ENCODE peak calls at places on chromosome 20, in ten cellular contexts. Q is ovary; M is IMR-90; B is mesendoderm; V is effector memory CD4-positive, alpha-beta T cell; Y is left lung; N is right cardiac atrium; S is CD8-positive, alpha-beta T cell; L is fibroblast of lung; K is brain microvascular endothelial cell. G is an unnamed sample. For H3K27me3, the result is how much of the 10 kb centered on the place peaks cover.

GRCh38 chr20:18428490-18429173 is 38.2 kb downstream of the DZANK1 start:
- DNase-seq in S (no peak), Q (peak), B (no peak), N (peak), Y (no peak), L (no peak), K (peak), V (no peak), M (peak), G (no peak)

GRCh38 chr20:38836991-38837390 is 31.5 kb downstream of the PPP1R16B start:
- DNase-seq in N (no peak), Y (no peak), V (no peak), K (no peak), B (no peak), S (no peak), M (no peak), L (no peak), Q (no peak), G (no peak)

GRCh38 chr20:36101201-36101600 is 53.3 kb upstream of the EPB41L1 start:
- DNase-seq in Q (no peak), S (no peak), K (no peak), V (no peak), L (no peak), M (no peak), Y (peak), N (no peak), B (no peak), G (no peak)

GRCh38 chr20:45047581-45048119 is 53.3 kb downstream of the KCNS1 start:
- DNase-seq in M (no peak), N (no peak), K (no peak), B (no peak), Q (no peak), V (no peak), Y (no peak), L (no peak), S (no peak), G (no peak)

GRCh38 chr20:33653218-33653899 is 8.8 kb upstream of the C20orf144 start:
- DNase-seq in L (peak), V (no peak), Y (no peak), N (no peak), K (no peak), M (peak), Q (peak), B (peak), S (peak), G (peak)

GRCh38 chr20:50743087-50743486 is 11.7 kb downstream of the PARD6B start:
- DNase-seq in V (no peak), N (no peak), K (no peak), Q (no peak), S (no peak), B (no peak), M (no peak), L (no peak), Y (no peak), G (no peak)

GRCh38 chr20:10924628-10925266 is 250.9 kb upstream of the JAG1 start:
- DNase-seq in B (no peak), V (no peak), L (peak), M (peak), Y (no peak), N (no peak), S (no peak), Q (no peak), K (peak), G (no peak)

GRCh38 chr20:14861028-14861699 is 523.8 kb upstream of the FLRT3 start:
- DNase-seq in S (no peak), B (peak), Q (no peak), K (no peak), M (no peak), Y (no peak), V (no peak), N (no peak), L (no peak), G (no peak)

GRCh38 chr20:50678213-50678898 is 13.0 kb downstream of the RIPOR3 start:
- DNase-seq in K (no peak), M (no peak), S (no peak), V (no peak), L (peak), Y (no peak), B (no peak), N (no peak), Q (no peak), G (no peak)

GRCh38 chr20:20627471-20627870 is 85.0 kb downstream of the RALGAPA2 start:
- DNase-seq in Q (no peak), K (no peak), V (no peak), M (no peak), B (no peak), S (no peak), Y (no peak), N (no peak), L (no peak), G (no peak)

GRCh38 chr20:14189794-14190402 is 147.5 kb downstream of the FLRT3 start:
- DNase-seq in B (peak), M (peak), V (no peak), L (peak), N (no peak), Q (no peak), S (no peak), K (peak), Y (no peak), G (no peak)

GRCh38 chr20:10647471-10647870 is 26.3 kb downstream of the JAG1 start:
- DNase-seq in S (no peak), V (no peak), L (no peak), B (peak), Y (no peak), N (no peak), Q (no peak), M (no peak), K (no peak), G (no peak)

GRCh38 chr20:63947638-63948456 is 8.4 kb downstream of the UCKL1 start:
- DNase-seq in M (no peak), S (peak), N (peak), Q (no peak), V (no peak), L (no peak), K (no peak), B (no peak), Y (no peak), G (peak)

GRCh38 chr20:17498181-17498580 is 33.0 kb downstream of the BFSP1 start:
- DNase-seq in S (no peak), K (no peak), M (peak), Q (no peak), B (no peak), N (no peak), L (no peak), Y (no peak), V (no peak), G (no peak)

GRCh38 chr20:35698298-35699126 is 640 bp downstream of the NFS1 start:
- DNase-seq in S (no peak), V (no peak), N (no peak), Y (peak), M (no peak), Q (no peak), K (no peak), B (peak), L (peak), G (peak)

GRCh38 chr20:62711703-62712101 is 3.1 kb downstream of the NTSR1 start:
- DNase-seq in B (no peak), N (no peak), Y (no peak), K (no peak), M (no peak), L (no peak), Q (no peak), V (no peak), S (no peak), G (no peak)

GRCh38 chr20:63697868-63698545 is 1.6 kb downstream of the TNFRSF6B start:
- DNase-seq in K (no peak), Y (no peak), M (no peak), L (no peak), V (no peak), S (no peak), Q (peak), N (no peak), B (no peak), G (no peak)

GRCh38 chr20:1353956-1354355 is 25.0 kb upstream of the SDCBP2 start:
- DNase-seq in N (no peak), Q (no peak), M (no peak), S (no peak), B (no peak), V (no peak), L (no peak), K (no peak), Y (no peak), G (no peak)

GRCh38 chr20:44074252-44075151 is 112.5 kb downstream of the JPH2 start:
- DNase-seq in N (peak), V (no peak), M (peak), S (no peak), Q (no peak), K (peak), Y (no peak), L (peak), B (no peak), G (no peak)

GRCh38 chr20:20740595-20740994 is 28.2 kb upstream of the RALGAPA2 start:
- DNase-seq in N (no peak), Y (no peak), K (no peak), S (no peak), M (no peak), V (no peak), B (no peak), L (no peak), Q (no peak), G (no peak)

GRCh38 chr20:57502331-57502700 is 22.6 kb downstream of the CTCFL start:
- DNase-seq in S (no peak), B (no peak), K (no peak), Y (no peak), V (no peak), L (no peak), Q (no peak), M (no peak), N (no peak), G (no peak)

GRCh38 chr20:46083101-46083500 is 6.7 kb downstream of the NCOA5 start:
- DNase-seq in B (no peak), S (no peak), N (no peak), M (no peak), Q (no peak), Y (no peak), L (peak), K (no peak), V (no peak), G (no peak)

GRCh38 chr20:6489361-6490154 is 277.9 kb upstream of the BMP2 start:
- DNase-seq in M (no peak), K (no peak), S (no peak), L (peak), Q (no peak), V (no peak), N (no peak), B (no peak), Y (no peak), G (no peak)

GRCh38 chr20:63029358-63030121 is 22.8 kb upstream of the BHLHE23 start:
- DNase-seq in L (no peak), S (no peak), M (no peak), B (peak), K (no peak), Q (no peak), N (no peak), V (no peak), Y (no peak), G (no peak)

GRCh38 chr20:1440024-1440423 is 26.6 kb downstream of the NSFL1C start:
- DNase-seq in K (no peak), B (peak), V (no peak), M (peak), L (no peak), Q (no peak), S (no peak), N (no peak), Y (no peak), G (no peak)

GRCh38 chr20:2799271-2799670 is 1.2 kb downstream of the CPXM1 start:
- DNase-seq in V (no peak), S (no peak), Y (no peak), B (no peak), N (no peak), L (no peak), K (no peak), M (no peak), Q (no peak), G (no peak)

GRCh38 chr20:57638173-57638894 is 18.1 kb upstream of the ZBP1 start:
- DNase-seq in Y (peak), N (no peak), B (no peak), L (peak), M (no peak), Q (no peak), V (no peak), K (peak), S (no peak), G (no peak)

GRCh38 chr20:13883425-13883824 is 98.6 kb downstream of the NDUFAF5 start:
- DNase-seq in K (no peak), Y (no peak), S (no peak), M (no peak), L (no peak), Q (no peak), V (no peak), B (no peak), N (no peak), G (no peak)

GRCh38 chr20:21665687-21666446 is 39.6 kb upstream of the PAX1 start:
- DNase-seq in S (no peak), K (no peak), L (no peak), Y (no peak), B (peak), M (no peak), V (no peak), Q (no peak), N (no peak), G (no peak)

GRCh38 chr20:51512645-51513044 is 29.9 kb downstream of the NFATC2 start:
- DNase-seq in M (no peak), Y (no peak), Q (no peak), K (no peak), L (no peak), N (no peak), B (no peak), S (no peak), V (no peak), G (peak)

GRCh38 chr20:41717464-41717863 is 99.3 kb upstream of the CHD6 start:
- DNase-seq in N (no peak), Q (no peak), V (no peak), B (no peak), K (peak), M (no peak), Y (no peak), S (no peak), L (no peak), G (no peak)

GRCh38 chr20:45339084-45339483 is 9.1 kb downstream of the SDC4 start:
- DNase-seq in S (no peak), Q (no peak), N (no peak), K (no peak), B (no peak), V (no peak), M (no peak), L (no peak), Y (no peak), G (no peak)

GRCh38 chr20:17808782-17809181 is 109.0 kb downstream of the BANF2 start:
- DNase-seq in K (no peak), B (no peak), N (no peak), S (no peak), Q (peak), V (no peak), Y (no peak), M (no peak), L (no peak), G (no peak)

GRCh38 chr20:48115511-48115910 is 330.2 kb upstream of the SULF2 start:
- DNase-seq in B (no peak), Q (no peak), V (no peak), M (no peak), L (peak), N (no peak), S (no peak), K (no peak), Y (no peak), G (no peak)

GRCh38 chr20:62168061-62168460 is 14.8 kb upstream of the MTG2 start:
- DNase-seq in N (no peak), B (no peak), S (no peak), L (no peak), K (no peak), Q (no peak), M (no peak), Y (no peak), V (no peak), G (no peak)

GRCh38 chr20:3812259-3812681 is 8.1 kb upstream of the AP5S1 start:
- DNase-seq in L (no peak), B (no peak), N (no peak), V (no peak), Q (no peak), M (no peak), Y (no peak), K (no peak), S (no peak), G (no peak)
- H3K27ac ChIP-seq in L (peak), B (no peak), N (peak), V (peak), Q (peak), M (peak), Y (peak), K (peak), S (peak), G (peak)

GRCh38 chr20:53654932-53655674 is 61.5 kb upstream of the ZNF217 start:
- DNase-seq in L (no peak), S (no peak), Y (no peak), V (no peak), B (no peak), N (no peak), K (no peak), M (no peak), Q (no peak), G (no peak)

GRCh38 chr20:53656653-53657288 is 63.1 kb upstream of the ZNF217 start:
- DNase-seq in V (no peak), Y (no peak), B (no peak), N (no peak), K (no peak), L (peak), M (peak), S (no peak), Q (no peak), G (no peak)

GRCh38 chr20:53655909-53656652 is 62.4 kb upstream of the ZNF217 start:
- DNase-seq in V (no peak), Q (no peak), S (no peak), K (no peak), M (peak), Y (no peak), B (no peak), N (no peak), L (peak), G (no peak)

GRCh38 chr20:53652859-53653520 is 59.4 kb upstream of the ZNF217 start:
- DNase-seq in L (no peak), V (no peak), K (no peak), S (no peak), N (no peak), Y (no peak), B (no peak), Q (no peak), M (no peak), G (no peak)

DNA sequence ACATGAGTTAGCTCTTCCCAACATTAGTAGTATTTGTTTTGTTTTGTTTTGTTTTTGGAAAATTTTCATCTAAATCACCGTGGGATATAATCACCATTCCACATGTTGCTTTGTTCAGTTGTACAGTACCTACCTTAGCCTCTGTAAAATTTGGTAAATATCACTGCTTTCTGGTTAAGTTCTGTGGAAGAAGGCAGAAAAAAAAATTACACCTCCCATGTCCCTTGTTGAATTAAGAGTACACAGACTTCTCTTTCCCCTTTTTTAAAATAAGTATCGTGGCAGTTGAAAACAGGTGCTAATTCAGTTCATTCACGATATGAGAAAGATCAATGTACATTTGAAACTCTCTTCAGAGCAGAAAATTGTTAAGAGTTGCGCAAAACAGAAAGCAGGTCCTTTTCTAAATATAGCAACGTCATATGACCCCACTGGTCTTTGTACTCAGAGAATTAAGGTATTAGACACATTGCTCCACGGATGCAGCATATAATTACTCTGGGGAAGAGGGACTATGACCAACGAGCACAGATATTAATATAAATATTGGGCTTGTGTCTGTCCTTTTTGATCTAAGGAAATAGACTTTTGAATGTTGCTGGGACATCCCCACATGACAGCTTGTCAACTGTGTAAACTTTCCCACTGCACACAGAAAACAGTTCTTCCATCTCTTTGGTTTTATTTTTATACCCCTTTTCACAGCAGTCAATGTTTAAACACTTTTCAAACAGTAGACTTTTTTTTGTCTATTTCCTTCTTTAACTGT is 58.6 kb upstream of the ZNF217 start:
- DNase-seq in M (peak), N (no peak), Q (no peak), L (no peak), S (no peak), K (no peak), V (no peak), B (no peak), Y (no peak), G (peak)
- H3K4me3 ChIP-seq in M (no peak), N (no peak), Q (no peak), L (no peak), S (peak), K (no peak), V (peak), B (no peak), Y (no peak), G (peak)

GRCh38 chr20:58802061-58802460 is 48.6 kb downstream of the GNAS-AS1 start:
- DNase-seq in S (no peak), N (no peak), Y (no peak), L (no peak), B (no peak), Q (no peak), M (no peak), K (no peak), V (no peak), G (no peak)

GRCh38 chr20:58800134-58800650 is 50.5 kb downstream of the GNAS-AS1 start:
- DNase-seq in N (no peak), K (no peak), L (peak), B (peak), M (no peak), S (no peak), Y (no peak), Q (no peak), V (no peak), G (no peak)

GRCh38 chr20:58808296-58809046 is 42.2 kb downstream of the GNAS-AS1 start:
- DNase-seq in N (no peak), Q (no peak), V (no peak), M (peak), L (peak), K (no peak), S (no peak), Y (no peak), B (no peak), G (no peak)

DNA sequence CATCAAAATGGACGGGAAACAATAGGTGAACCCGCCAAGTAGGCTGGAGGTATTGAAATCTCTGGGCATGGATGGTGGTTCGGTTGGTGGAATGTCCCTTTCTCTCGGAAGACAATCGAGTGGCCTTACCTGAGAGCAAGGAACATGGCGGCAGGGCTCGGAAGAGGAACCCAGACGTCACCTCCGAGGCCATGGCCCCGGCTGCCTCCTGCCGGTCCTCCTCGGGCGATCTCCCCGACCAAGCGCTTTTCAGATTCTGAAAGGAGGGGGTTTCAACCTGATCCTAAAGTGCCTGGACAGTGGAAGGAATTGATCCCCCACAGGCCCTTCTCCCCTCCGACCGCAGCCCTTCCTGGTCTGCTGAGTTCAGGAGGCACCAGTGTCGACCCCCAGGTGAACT is 47.2 kb downstream of the GNAS-AS1 start:
- DNase-seq in V (no peak), Y (no peak), S (no peak), Q (no peak), L (no peak), M (no peak), N (no peak), B (no peak), K (no peak), G (no peak)
- H3K27me3 ChIP-seq in V (under half), Y (half or more), S (under half), Q (under half), L (under half), M (under half), N (under half), B (under half), K (under half), G (under half)

GRCh38 chr20:23061262-23061661 is 11.8 kb upstream of the THBD start:
- DNase-seq in B (no peak), V (no peak), M (no peak), L (no peak), Q (no peak), N (no peak), S (no peak), Y (no peak), K (no peak), G (no peak)
- H3K27ac ChIP-seq in B (no peak), V (no peak), M (no peak), L (peak), Q (no peak), N (peak), S (no peak), Y (peak), K (peak), G (no peak)

DNA sequence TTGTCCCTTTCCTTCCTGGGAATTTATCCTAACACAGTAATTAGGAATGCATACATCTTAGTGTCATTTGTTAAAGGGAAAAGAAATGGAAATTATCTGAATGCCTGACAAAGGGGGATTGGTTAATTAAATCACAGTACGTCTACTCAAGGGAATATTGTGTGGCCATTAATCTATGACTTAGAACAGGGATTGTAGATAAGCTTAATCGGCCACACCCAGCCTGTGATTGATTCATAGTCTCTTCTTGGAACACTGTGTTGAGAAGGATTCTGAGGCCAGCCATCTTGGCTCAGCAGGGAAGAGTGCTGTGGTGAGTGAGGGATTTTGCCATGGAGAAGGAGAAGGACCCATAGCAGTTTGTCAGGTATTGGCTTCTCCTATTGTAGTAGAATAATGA is 50.5 kb downstream of the CTNNBL1 start:
- DNase-seq in V (no peak), S (no peak), N (no peak), M (no peak), B (no peak), K (no peak), Q (no peak), L (no peak), Y (no peak), G (no peak)
- H3K4me3 ChIP-seq in V (no peak), S (no peak), N (no peak), M (no peak), B (no peak), K (no peak), Q (no peak), L (no peak), Y (no peak), G (no peak)

G was measured in CD4-positive, CD25-positive, alpha-beta regulatory T cell.